ENCODE peak calls at places on chromosomes 1 and 21, in eight cellular contexts. R is A172; K is tibial nerve; V is activated T-cell treated with anti-CD3 and anti-CD28 coated beads for 1 hour; H is amygdala; B is smooth muscle cell of the brain vasculature; Y is activated CD4-positive, alpha-beta T cell treated with anti-CD3 and anti-CD28 coated beads for 24 hours; E is DMS153. M is an unnamed sample.

GRCh38 chr1:23597635-23598388 is 38.5 kb upstream of the ID3 start:
- DNase-seq in R (no peak), K (no peak), V (no peak), H (no peak), B (no peak), Y (no peak), E (peak; percentile 65), M (no peak)

GRCh38 chr1:186474208-186474607 is 13.3 kb upstream of the PDC start:
- DNase-seq in R (peak; percentile 4), K (no peak), V (no peak), H (no peak), B (no peak), Y (no peak), E (no peak), M (no peak)

GRCh38 chr1:168079761-168080160 is 57.0 kb downstream of the GPR161 start:
- DNase-seq in R (peak; percentile 68), K (no peak), V (no peak), H (no peak), B (no peak), Y (no peak), E (no peak), M (no peak)

GRCh38 chr1:155513300-155513926 is 49.2 kb downstream of the ASH1L start:
- DNase-seq in R (no peak), K (no peak), V (no peak), H (no peak), B (no peak), Y (no peak), E (no peak), M (no peak)

GRCh38 chr1:243944429-243945160 is 94.6 kb upstream of the AKT3 start:
- DNase-seq in R (no peak), K (no peak), V (no peak), H (no peak), B (no peak), Y (no peak), E (no peak), M (no peak)

GRCh38 chr21:26717146-26717739 is 128.0 kb downstream of the ADAMTS1 start:
- DNase-seq in R (peak; percentile 28), K (no peak), V (no peak), H (no peak), B (no peak), Y (no peak), E (no peak), M (no peak)

GRCh38 chr1:248812736-248813425 is 12.8 kb downstream of the SH3BP5L start:
- DNase-seq in R (no peak), K (no peak), V (no peak), H (no peak), B (no peak), Y (no peak), E (no peak), M (no peak)

GRCh38 chr1:212950243-212951057 is at the start of gene VASH2:
- DNase-seq in R (peak; percentile 82), K (peak; percentile 75), V (peak; percentile 37), H (peak; percentile 88), B (no peak), Y (peak; percentile 60), E (peak; percentile 93), M (no peak)

GRCh38 chr1:21865943-21866628 is 54.0 kb downstream of the LDLRAD2 start:
- DNase-seq in R (no peak), K (no peak), V (no peak), H (no peak), B (no peak), Y (no peak), E (no peak), M (no peak)

GRCh38 chr1:156623946-156624813 is 5.0 kb downstream of the HAPLN2 start:
- DNase-seq in R (no peak), K (no peak), V (no peak), H (peak; percentile 40), B (no peak), Y (peak; percentile 46), E (no peak), M (no peak)

GRCh38 chr1:54542962-54543539 is 5.0 kb upstream of the ACOT11 start:
- DNase-seq in R (no peak), K (no peak), V (no peak), H (no peak), B (no peak), Y (no peak), E (no peak), M (no peak)

GRCh38 chr1:242454262-242455051 is 70.0 kb downstream of the PLD5 start:
- DNase-seq in R (peak; percentile 40), K (no peak), V (no peak), H (no peak), B (peak; percentile 1), Y (no peak), E (peak; percentile 71), M (no peak)

GRCh38 chr1:11320153-11320936 is 47.3 kb downstream of the UBIAD1 start:
- DNase-seq in R (no peak), K (no peak), V (peak; percentile 9), H (no peak), B (no peak), Y (peak; percentile 7), E (no peak), M (no peak)

GRCh38 chr1:182674346-182675246 is 9.8 kb downstream of the RGS8 start:
- DNase-seq in R (peak; percentile 26), K (peak; percentile 36), V (no peak), H (no peak), B (no peak), Y (no peak), E (no peak), M (no peak)

GRCh38 chr1:242523968-242524570 is 428 bp downstream of the PLD5 start:
- DNase-seq in R (no peak), K (no peak), V (no peak), H (peak; percentile 45), B (no peak), Y (no peak), E (peak; percentile 77), M (no peak)

GRCh38 chr1:31460027-31460426 is 47.0 kb downstream of the SERINC2 start:
- DNase-seq in R (peak; percentile 5), K (no peak), V (no peak), H (no peak), B (no peak), Y (no peak), E (no peak), M (no peak)

GRCh38 chr1:199273837-199274379 is 635.1 kb downstream of the PTPRC start:
- DNase-seq in R (peak; percentile 45), K (no peak), V (no peak), H (no peak), B (no peak), Y (no peak), E (no peak), M (no peak)

GRCh38 chr1:37808369-37809319 is 636 bp upstream of the YRDC start:
- DNase-seq in R (peak; percentile 42), K (no peak), V (peak; percentile 14), H (peak; percentile 89), B (no peak), Y (no peak), E (peak; percentile 57), M (peak; percentile 51)

GRCh38 chr1:204556458-204557052 is 40.3 kb downstream of the MDM4 start:
- DNase-seq in R (no peak), K (no peak), V (no peak), H (no peak), B (no peak), Y (no peak), E (no peak), M (no peak)

GRCh38 chr1:47818682-47819502 is 178.3 kb downstream of the TRABD2B start:
- DNase-seq in R (no peak), K (peak; percentile 45), V (no peak), H (no peak), B (no peak), Y (no peak), E (no peak), M (no peak)

GRCh38 chr1:32105338-32105737 is 2.5 kb upstream of the KPNA6 start:
- DNase-seq in R (no peak), K (no peak), V (no peak), H (no peak), B (no peak), Y (no peak), E (no peak), M (no peak)

GRCh38 chr1:175951627-175952026 is 208.2 kb upstream of the TNR start:
- DNase-seq in R (no peak), K (no peak), V (no peak), H (no peak), B (no peak), Y (no peak), E (no peak), M (no peak)

GRCh38 chr1:48616710-48617109 is 144.7 kb upstream of the SPATA6 start:
- DNase-seq in R (no peak), K (no peak), V (no peak), H (no peak), B (no peak), Y (no peak), E (no peak), M (no peak)

GRCh38 chr1:110245876-110246620 is 35.9 kb downstream of the KCNC4 start:
- DNase-seq in R (no peak), K (no peak), V (no peak), H (no peak), B (no peak), Y (no peak), E (no peak), M (no peak)

GRCh38 chr1:177340601-177341067 is 169.9 kb downstream of the BRINP2 start:
- DNase-seq in R (no peak), K (no peak), V (no peak), H (no peak), B (no peak), Y (no peak), E (no peak), M (no peak)

GRCh38 chr1:89536555-89537393 is 12.1 kb downstream of the LRRC8B start:
- DNase-seq in R (no peak), K (no peak), V (no peak), H (no peak), B (no peak), Y (no peak), E (no peak), M (no peak)

GRCh38 chr1:41486053-41486891 is 1.8 kb upstream of the EDN2 start:
- DNase-seq in R (peak; percentile 69), K (no peak), V (no peak), H (no peak), B (no peak), Y (no peak), E (no peak), M (no peak)

GRCh38 chr1:181117648-181118449 is 29.3 kb downstream of the IER5 start:
- DNase-seq in R (peak; percentile 80), K (no peak), V (no peak), H (no peak), B (no peak), Y (no peak), E (peak; percentile 67), M (no peak)

GRCh38 chr21:45598109-45598508 is 45.4 kb upstream of the PCBP3 start:
- DNase-seq in R (no peak), K (no peak), V (no peak), H (no peak), B (no peak), Y (no peak), E (no peak), M (no peak)